ENCODE peak calls at places on chromosome 11, in four cellular contexts. K is A549, I is ovary, L is colonic mucosa. C is an unnamed sample.

GRCh38 chr11:77580712-77581337 is 8.9 kb upstream of the AQP11 start:
- DNase-seq in K (peak; percentile 61), L (no peak), I (no peak), C (no peak)

GRCh38 chr11:1936781-1937615 is 10.1 kb upstream of the MRPL23 start:
- DNase-seq in L (no peak), K (no peak), I (no peak), C (no peak)

GRCh38 chr11:59173080-59173963 is 1.4 kb downstream of the DTX4 start:
- DNase-seq in K (no peak), L (peak; percentile 67), I (peak; percentile 67), C (peak; percentile 48)

GRCh38 chr11:1546536-1547466 is 25.3 kb downstream of the DUSP8 start:
- DNase-seq in I (no peak), K (peak; percentile 58), L (peak; percentile 61), C (peak; percentile 56)

GRCh38 chr11:10413268-10413667 is 41.8 kb upstream of the AMPD3 start:
- DNase-seq in K (peak; percentile 62), I (no peak), L (peak; percentile 38), C (peak; percentile 50)

GRCh38 chr11:10693509-10694071 is at the start of gene IRAG1:
- DNase-seq in K (no peak), L (peak; percentile 38), I (peak; percentile 79), C (no peak)

GRCh38 chr11:44016546-44017442 is 31.0 kb upstream of the ACCSL start:
- DNase-seq in L (no peak), K (no peak), I (no peak), C (no peak)

GRCh38 chr11:45278721-45279120 is 7.4 kb downstream of the SYT13 start:
- DNase-seq in L (no peak), I (no peak), K (no peak), C (no peak)

GRCh38 chr11:35677904-35678303 is 15.3 kb downstream of the TRIM44 start:
- DNase-seq in L (no peak), K (no peak), I (no peak), C (no peak)

GRCh38 chr11:120170741-120171261 is 32.9 kb upstream of the TRIM29 start:
- DNase-seq in I (no peak), L (no peak), K (no peak), C (no peak)

GRCh38 chr11:62484352-62484751 is 62.3 kb downstream of the AHNAK start:
- DNase-seq in K (no peak), L (no peak), I (no peak), C (no peak)

GRCh38 chr11:12353534-12353933 is 23.8 kb upstream of the PARVA start:
- DNase-seq in I (no peak), K (no peak), L (no peak), C (no peak)

GRCh38 chr11:131534611-131535010 is 164.2 kb downstream of the NTM start:
- DNase-seq in K (no peak), L (no peak), I (no peak), C (no peak)

GRCh38 chr11:74611369-74611861 is 19.0 kb downstream of the POLD3 start:
- DNase-seq in I (no peak), L (no peak), K (peak; percentile 82), C (peak; percentile 73)

GRCh38 chr11:79809487-79809886 is 368.7 kb upstream of the TENM4 start:
- DNase-seq in K (no peak), L (no peak), I (no peak), C (no peak)

GRCh38 chr11:61667684-61668320 is 12.4 kb upstream of the DAGLA start:
- DNase-seq in L (no peak), K (no peak), I (no peak), C (no peak)

GRCh38 chr11:128453444-128454336 is 133.7 kb downstream of the ETS1 start:
- DNase-seq in L (peak; percentile 61), I (peak; percentile 65), K (no peak), C (peak; percentile 95)

GRCh38 chr11:78364128-78364751 is 53.4 kb downstream of the GAB2 start:
- DNase-seq in K (no peak), L (no peak), I (no peak), C (no peak)

GRCh38 chr11:86039094-86039493 is 29.8 kb downstream of the PICALM start:
- DNase-seq in L (no peak), I (no peak), K (no peak), C (no peak)

GRCh38 chr11:86043765-86044534 is 24.9 kb downstream of the PICALM start:
- DNase-seq in I (no peak), L (no peak), K (no peak), C (no peak)

GRCh38 chr11:86040919-86041318 is 28.0 kb downstream of the PICALM start:
- DNase-seq in I (no peak), K (no peak), L (no peak), C (no peak)

GRCh38 chr11:86046111-86046510 is 22.8 kb downstream of the PICALM start:
- DNase-seq in K (no peak), I (no peak), L (no peak), C (peak; percentile 63)

GRCh38 chr11:86041975-86042378 is 26.9 kb downstream of the PICALM start:
- DNase-seq in L (peak; percentile 81), I (no peak), K (peak; percentile 85), C (peak; percentile 87)
- H3K4me3 ChIP-seq in L (no peak overlapping the region), I (peak overlapping the region; percentile 6), K (no peak overlapping the region), C (no peak overlapping the region)

GRCh38 chr11:67289226-67289650 is at the start of gene ANKRD13D:
- DNase-seq in K (no peak), I (no peak), L (no peak), C (peak; percentile 70)
- TF ChIP-seq CTCF in K (no peak), I (no peak), L (no peak), C (no peak)

GRCh38 chr11:65204646-65205601 is 23.2 kb downstream of the CAPN1 start:
- DNase-seq in L (no peak), I (no peak), K (peak; percentile 48), C (peak; percentile 32)

GRCh38 chr11:65206441-65206841 is 24.7 kb downstream of the CAPN1 start:
- DNase-seq in K (no peak), I (no peak), L (no peak), C (no peak)

GRCh38 chr11:65206901-65207300 is 25.2 kb downstream of the CAPN1 start:
- DNase-seq in L (no peak), K (no peak), I (no peak), C (no peak)

GRCh38 chr11:65204143-65204542 is 22.4 kb downstream of the CAPN1 start:
- DNase-seq in L (no peak), K (no peak), I (no peak), C (no peak)

GRCh38 chr11:65205602-65205967 is 23.9 kb downstream of the CAPN1 start:
- DNase-seq in K (no peak), L (no peak), I (no peak), C (no peak)
- H3K4me3 ChIP-seq in K (no peak overlapping the region), L (no peak overlapping the region), I (no peak overlapping the region), C (no peak overlapping the region)

DNA sequence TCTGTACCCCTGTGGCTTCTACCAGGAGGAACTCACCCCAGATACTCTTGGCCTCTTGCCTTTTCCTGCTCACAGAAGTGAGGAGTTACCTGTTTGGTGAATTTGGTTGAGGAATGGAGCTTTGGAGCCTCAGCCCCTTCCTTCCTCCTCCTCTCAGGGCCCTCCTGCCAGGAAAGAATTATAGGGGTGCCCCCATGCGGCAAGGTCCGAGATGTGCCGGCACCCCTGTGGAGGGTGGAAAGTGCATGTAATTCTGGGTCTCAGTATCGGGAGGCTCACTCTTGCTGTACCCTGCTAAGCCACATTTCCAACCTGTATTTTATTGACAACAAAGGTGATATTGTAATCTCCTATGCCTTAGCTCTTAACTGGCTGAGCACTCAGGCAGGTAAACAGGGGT is 13.7 kb upstream of the IGSF22 start:
- DNase-seq in K (no peak), L (no peak), I (no peak), C (no peak)
- TF ChIP-seq CTCF in K (no peak), L (no peak), I (no peak), C (no peak)

GRCh38 chr11:115920841-115921480 is 416.7 kb upstream of the CADM1 start:
- DNase-seq in I (no peak), L (no peak), K (no peak), C (no peak)
- H3K4me3 ChIP-seq in I (no peak overlapping the region), L (no peak overlapping the region), K (no peak overlapping the region), C (no peak overlapping the region)

C was measured in epithelial cell of esophagus.